ENCODE peak calls at places on chromosomes 3 and 15, in nine cellular contexts. One of them, this sample, is unnamed.

GRCh38 chr3:142275856-142276255 is 50.5 kb upstream of the GK5 start:
- DNase-seq in IMR-90: peak; percentile 96
- DNase-seq in lower leg skin: no peak
- DNase-seq in thyroid gland: no peak
- DNase-seq in ascending aorta: no peak
- DNase-seq in brain microvascular endothelial cell: peak; percentile 59
- DNase-seq in spleen: no peak
- DNase-seq in epithelial cell of esophagus: peak; percentile 55
- DNase-seq in heart right ventricle: no peak
- DNase-seq in this sample: no peak

GRCh38 chr3:6644070-6644929 is 216.6 kb upstream of the GRM7 start:
- DNase-seq in heart right ventricle: no peak
- DNase-seq in spleen: no peak
- DNase-seq in lower leg skin: no peak
- DNase-seq in IMR-90: no peak
- DNase-seq in thyroid gland: no peak
- DNase-seq in epithelial cell of esophagus: no peak
- DNase-seq in brain microvascular endothelial cell: no peak
- DNase-seq in ascending aorta: no peak
- DNase-seq in this sample: no peak

GRCh38 chr15:74754593-74755215 is 6.1 kb downstream of the CYP1A2 start:
- DNase-seq in heart right ventricle: no peak
- DNase-seq in ascending aorta: no peak
- DNase-seq in lower leg skin: no peak
- DNase-seq in brain microvascular endothelial cell: no peak
- DNase-seq in epithelial cell of esophagus: no peak
- DNase-seq in IMR-90: no peak
- DNase-seq in spleen: no peak
- DNase-seq in thyroid gland: no peak
- DNase-seq in this sample: no peak

GRCh38 chr15:90286678-90287077 is 21.2 kb downstream of the NGRN start:
- DNase-seq in spleen: no peak
- DNase-seq in brain microvascular endothelial cell: no peak
- DNase-seq in IMR-90: peak; percentile 25
- DNase-seq in lower leg skin: no peak
- DNase-seq in ascending aorta: no peak
- DNase-seq in heart right ventricle: no peak
- DNase-seq in thyroid gland: no peak
- DNase-seq in epithelial cell of esophagus: peak; percentile 57
- DNase-seq in this sample: no peak

GRCh38 chr3:54575561-54575960 is 352.3 kb downstream of the LRTM1 start:
- DNase-seq in brain microvascular endothelial cell: no peak
- DNase-seq in spleen: no peak
- DNase-seq in heart right ventricle: no peak
- DNase-seq in thyroid gland: no peak
- DNase-seq in epithelial cell of esophagus: no peak
- DNase-seq in IMR-90: no peak
- DNase-seq in lower leg skin: no peak
- DNase-seq in ascending aorta: no peak
- DNase-seq in this sample: no peak

GRCh38 chr3:26106119-26106690 is 316.3 kb downstream of the OXSM start:
- DNase-seq in ascending aorta: no peak
- DNase-seq in spleen: no peak
- DNase-seq in epithelial cell of esophagus: peak; percentile 4
- DNase-seq in heart right ventricle: peak; percentile 47
- DNase-seq in IMR-90: no peak
- DNase-seq in lower leg skin: no peak
- DNase-seq in thyroid gland: peak; percentile 21
- DNase-seq in brain microvascular endothelial cell: no peak
- DNase-seq in this sample: peak; percentile 85

GRCh38 chr3:197372076-197372661 is 73.8 kb upstream of the DLG1 start:
- DNase-seq in epithelial cell of esophagus: peak; percentile 97
- DNase-seq in IMR-90: peak; percentile 87
- DNase-seq in spleen: peak; percentile 29
- DNase-seq in thyroid gland: peak; percentile 61
- DNase-seq in lower leg skin: peak; percentile 37
- DNase-seq in brain microvascular endothelial cell: peak; percentile 69
- DNase-seq in ascending aorta: no peak
- DNase-seq in heart right ventricle: no peak
- DNase-seq in this sample: peak; percentile 93

GRCh38 chr3:120167488-120167887 is 73.2 kb upstream of the GSK3B start:
- DNase-seq in thyroid gland: no peak
- DNase-seq in heart right ventricle: no peak
- DNase-seq in IMR-90: no peak
- DNase-seq in spleen: no peak
- DNase-seq in ascending aorta: no peak
- DNase-seq in lower leg skin: no peak
- DNase-seq in brain microvascular endothelial cell: no peak
- DNase-seq in epithelial cell of esophagus: no peak
- DNase-seq in this sample: no peak

GRCh38 chr15:40338041-40338657 is 2.6 kb downstream of the CCDC9B start:
- DNase-seq in epithelial cell of esophagus: peak; percentile 73
- DNase-seq in lower leg skin: no peak
- DNase-seq in thyroid gland: peak; percentile 74
- DNase-seq in IMR-90: peak; percentile 60
- DNase-seq in heart right ventricle: peak; percentile 78
- DNase-seq in ascending aorta: no peak
- DNase-seq in brain microvascular endothelial cell: peak; percentile 64
- DNase-seq in spleen: peak; percentile 92
- DNase-seq in this sample: no peak

GRCh38 chr15:55673287-55673686 is 69.7 kb downstream of the PRTG start:
- DNase-seq in IMR-90: no peak
- DNase-seq in epithelial cell of esophagus: no peak
- DNase-seq in thyroid gland: peak; percentile 88
- DNase-seq in spleen: no peak
- DNase-seq in heart right ventricle: no peak
- DNase-seq in brain microvascular endothelial cell: no peak
- DNase-seq in lower leg skin: no peak
- DNase-seq in ascending aorta: no peak
- DNase-seq in this sample: no peak

GRCh38 chr15:76501726-76502125 is 165.2 kb downstream of the ISL2 start:
- DNase-seq in IMR-90: peak; percentile 55
- DNase-seq in lower leg skin: no peak
- DNase-seq in epithelial cell of esophagus: no peak
- DNase-seq in heart right ventricle: no peak
- DNase-seq in spleen: no peak
- DNase-seq in thyroid gland: peak; percentile 5
- DNase-seq in brain microvascular endothelial cell: no peak
- DNase-seq in ascending aorta: no peak
- DNase-seq in this sample: no peak

GRCh38 chr3:17771177-17772048 is 29.0 kb upstream of the TBC1D5 start:
- DNase-seq in ascending aorta: no peak
- DNase-seq in thyroid gland: no peak
- DNase-seq in heart right ventricle: no peak
- DNase-seq in brain microvascular endothelial cell: no peak
- DNase-seq in lower leg skin: no peak
- DNase-seq in spleen: no peak
- DNase-seq in IMR-90: no peak
- DNase-seq in epithelial cell of esophagus: no peak
- DNase-seq in this sample: no peak

GRCh38 chr15:48936666-48937065 is 27.1 kb downstream of the SHC4 start:
- DNase-seq in ascending aorta: no peak
- DNase-seq in heart right ventricle: no peak
- DNase-seq in thyroid gland: no peak
- DNase-seq in brain microvascular endothelial cell: peak; percentile 78
- DNase-seq in epithelial cell of esophagus: no peak
- DNase-seq in lower leg skin: no peak
- DNase-seq in spleen: no peak
- DNase-seq in IMR-90: peak; percentile 87
- DNase-seq in this sample: no peak

GRCh38 chr3:139310474-139310933 is 33.3 kb upstream of the MRPS22 start:
- DNase-seq in IMR-90: peak; percentile 92
- DNase-seq in ascending aorta: no peak
- DNase-seq in lower leg skin: no peak
- DNase-seq in epithelial cell of esophagus: peak; percentile 45
- DNase-seq in spleen: no peak
- DNase-seq in thyroid gland: no peak
- DNase-seq in heart right ventricle: no peak
- DNase-seq in brain microvascular endothelial cell: peak; percentile 72
- DNase-seq in this sample: no peak

GRCh38 chr3:42080452-42080872 is 10.7 kb upstream of the TRAK1 start:
- DNase-seq in IMR-90: peak; percentile 32
- DNase-seq in lower leg skin: no peak
- DNase-seq in spleen: peak; percentile 21
- DNase-seq in heart right ventricle: no peak
- DNase-seq in ascending aorta: no peak
- DNase-seq in brain microvascular endothelial cell: no peak
- DNase-seq in epithelial cell of esophagus: peak; percentile 87
- DNase-seq in thyroid gland: peak; percentile 45
- DNase-seq in this sample: no peak

GRCh38 chr3:188507244-188507720 is 353.3 kb downstream of the LPP start:
- DNase-seq in thyroid gland: no peak
- DNase-seq in heart right ventricle: no peak
- DNase-seq in epithelial cell of esophagus: peak; percentile 15
- DNase-seq in brain microvascular endothelial cell: peak; percentile 89
- DNase-seq in lower leg skin: no peak
- DNase-seq in ascending aorta: no peak
- DNase-seq in IMR-90: peak; percentile 97
- DNase-seq in spleen: no peak
- DNase-seq in this sample: peak; percentile 70

GRCh38 chr3:47852604-47853397 is 49.9 kb downstream of the DHX30 start:
- DNase-seq in epithelial cell of esophagus: no peak
- DNase-seq in spleen: peak; percentile 68
- DNase-seq in heart right ventricle: no peak
- DNase-seq in thyroid gland: no peak
- DNase-seq in lower leg skin: no peak
- DNase-seq in IMR-90: no peak
- DNase-seq in ascending aorta: no peak
- DNase-seq in brain microvascular endothelial cell: no peak
- DNase-seq in this sample: no peak
- TF ChIP-seq CTCF in epithelial cell of esophagus: no peak
- TF ChIP-seq CTCF in spleen: no peak
- TF ChIP-seq CTCF in heart right ventricle: no peak
- TF ChIP-seq CTCF in thyroid gland: no peak
- TF ChIP-seq CTCF in lower leg skin: no peak
- TF ChIP-seq CTCF in IMR-90: no peak
- TF ChIP-seq CTCF in ascending aorta: no peak
- TF ChIP-seq CTCF in brain microvascular endothelial cell: no peak
- TF ChIP-seq CTCF in this sample: no peak

GRCh38 chr15:85335193-85335939 is 45.0 kb upstream of the AKAP13 start:
- DNase-seq in lower leg skin: no peak
- DNase-seq in thyroid gland: no peak
- DNase-seq in spleen: no peak
- DNase-seq in brain microvascular endothelial cell: no peak
- DNase-seq in ascending aorta: no peak
- DNase-seq in heart right ventricle: no peak
- DNase-seq in epithelial cell of esophagus: no peak
- DNase-seq in IMR-90: no peak
- DNase-seq in this sample: no peak
- H3K4me3 ChIP-seq in lower leg skin: no peak overlapping the region
- H3K4me3 ChIP-seq in thyroid gland: no peak overlapping the region
- H3K4me3 ChIP-seq in spleen: no peak overlapping the region
- H3K4me3 ChIP-seq in brain microvascular endothelial cell: no peak overlapping the region
- H3K4me3 ChIP-seq in ascending aorta: no peak overlapping the region
- H3K4me3 ChIP-seq in heart right ventricle: no peak overlapping the region
- H3K4me3 ChIP-seq in epithelial cell of esophagus: no peak overlapping the region
- H3K4me3 ChIP-seq in IMR-90: no peak overlapping the region
- H3K4me3 ChIP-seq in this sample: no peak overlapping the region

DNA sequence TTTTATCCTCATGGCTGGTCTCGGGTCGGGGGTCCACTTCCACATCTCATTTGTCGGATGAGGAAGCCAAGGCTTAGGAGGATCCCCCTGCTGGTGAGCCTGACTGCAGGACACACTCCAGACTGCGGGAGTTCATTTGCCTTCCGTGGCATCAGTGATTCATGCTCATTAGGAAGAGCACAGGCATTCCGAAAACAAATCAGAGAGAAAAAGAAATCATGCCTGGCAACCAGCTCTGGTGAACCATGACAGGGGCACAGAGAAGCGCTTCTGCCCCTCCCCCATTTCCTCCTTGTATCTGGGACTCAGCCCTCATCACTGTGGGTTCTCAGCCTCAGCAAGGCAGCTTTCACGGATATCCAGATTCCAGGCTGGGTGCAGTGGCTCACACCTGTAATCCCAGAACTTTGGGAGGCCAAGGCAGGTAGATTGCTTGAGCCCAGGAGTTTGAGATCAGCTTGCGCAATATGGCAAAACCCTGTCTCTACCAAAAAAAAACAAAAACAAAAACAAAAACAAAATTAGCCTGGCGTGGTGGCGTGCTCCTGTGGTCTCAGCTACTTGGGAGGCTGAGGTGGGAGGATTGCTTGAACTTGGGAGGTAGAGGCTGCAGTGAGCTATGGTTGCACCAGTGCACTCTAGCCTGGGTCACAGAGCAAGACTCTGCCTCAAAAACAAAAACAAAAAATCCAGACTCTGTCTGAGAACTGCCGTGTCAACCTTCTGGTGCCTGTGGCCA is 28.4 kb downstream of the IRAK2 start:
- DNase-seq in lower leg skin: no peak
- DNase-seq in spleen: peak; percentile 85
- DNase-seq in brain microvascular endothelial cell: peak; percentile 93
- DNase-seq in thyroid gland: peak; percentile 83
- DNase-seq in ascending aorta: no peak
- DNase-seq in epithelial cell of esophagus: peak; percentile 95
- DNase-seq in heart right ventricle: no peak
- DNase-seq in IMR-90: peak; percentile 96
- DNase-seq in this sample: peak; percentile 99
- TF ChIP-seq CTCF in lower leg skin: no peak
- TF ChIP-seq CTCF in spleen: peak; percentile 27
- TF ChIP-seq CTCF in brain microvascular endothelial cell: peak; percentile 88
- TF ChIP-seq CTCF in thyroid gland: no peak
- TF ChIP-seq CTCF in ascending aorta: peak; percentile 34
- TF ChIP-seq CTCF in epithelial cell of esophagus: peak; percentile 69
- TF ChIP-seq CTCF in heart right ventricle: peak; percentile 10
- TF ChIP-seq CTCF in IMR-90: peak; percentile 77
- TF ChIP-seq CTCF in this sample: peak; percentile 86

GRCh38 chr3:194395767-194396527 is 3.1 kb downstream of the GP5 start:
- DNase-seq in thyroid gland: peak; percentile 82
- DNase-seq in epithelial cell of esophagus: no peak
- DNase-seq in ascending aorta: no peak
- DNase-seq in spleen: peak; percentile 78
- DNase-seq in lower leg skin: peak; percentile 56
- DNase-seq in brain microvascular endothelial cell: no peak
- DNase-seq in heart right ventricle: peak; percentile 51
- DNase-seq in IMR-90: peak; percentile 61
- DNase-seq in this sample: no peak

GRCh38 chr3:194396561-194396896 is 2.5 kb downstream of the GP5 start:
- DNase-seq in lower leg skin: no peak
- DNase-seq in epithelial cell of esophagus: no peak
- DNase-seq in spleen: no peak
- DNase-seq in IMR-90: no peak
- DNase-seq in ascending aorta: no peak
- DNase-seq in thyroid gland: no peak
- DNase-seq in heart right ventricle: no peak
- DNase-seq in brain microvascular endothelial cell: no peak
- DNase-seq in this sample: no peak

GRCh38 chr3:194395201-194395600 is 3.9 kb downstream of the GP5 start:
- DNase-seq in brain microvascular endothelial cell: no peak
- DNase-seq in IMR-90: peak; percentile 48
- DNase-seq in thyroid gland: no peak
- DNase-seq in lower leg skin: no peak
- DNase-seq in heart right ventricle: no peak
- DNase-seq in epithelial cell of esophagus: peak; percentile 83
- DNase-seq in spleen: no peak
- DNase-seq in ascending aorta: no peak
- DNase-seq in this sample: no peak

GRCh38 chr3:194397757-194398312 is 1.2 kb downstream of the GP5 start:
- DNase-seq in spleen: peak; percentile 74
- DNase-seq in brain microvascular endothelial cell: no peak
- DNase-seq in lower leg skin: no peak
- DNase-seq in thyroid gland: no peak
- DNase-seq in ascending aorta: no peak
- DNase-seq in epithelial cell of esophagus: peak; percentile 8
- DNase-seq in heart right ventricle: no peak
- DNase-seq in IMR-90: no peak
- DNase-seq in this sample: no peak

GRCh38 chr3:194396897-194397756 is 1.9 kb downstream of the GP5 start:
- DNase-seq in heart right ventricle: no peak
- DNase-seq in brain microvascular endothelial cell: no peak
- DNase-seq in thyroid gland: no peak
- DNase-seq in spleen: peak; percentile 72
- DNase-seq in ascending aorta: no peak
- DNase-seq in epithelial cell of esophagus: peak; percentile 64
- DNase-seq in IMR-90: no peak
- DNase-seq in lower leg skin: no peak
- DNase-seq in this sample: no peak
- H3K4me3 ChIP-seq in heart right ventricle: peak overlapping the region; percentile 51
- H3K4me3 ChIP-seq in brain microvascular endothelial cell: peak overlapping the region; percentile 42
- H3K4me3 ChIP-seq in thyroid gland: no peak overlapping the region
- H3K4me3 ChIP-seq in spleen: peak overlapping the region; percentile 31
- H3K4me3 ChIP-seq in ascending aorta: peak overlapping the region; percentile 26
- H3K4me3 ChIP-seq in epithelial cell of esophagus: no peak overlapping the region
- H3K4me3 ChIP-seq in IMR-90: no peak overlapping the region
- H3K4me3 ChIP-seq in lower leg skin: no peak overlapping the region
- H3K4me3 ChIP-seq in this sample: no peak overlapping the region

This sample was measured in kidney epithelial cell.